ENCODE peak calls at places on chromosomes 12 and 14, in five cellular contexts. Y is RWPE1, X is heart left ventricle, C is NCI-H1092, J is HCEC 1CT. P is an unnamed sample.

GRCh38 chr14:62743569-62743968 is 301.7 kb downstream of the KCNH5 start:
- DNase-seq in Y (no peak), X (no peak), C (no peak), J (no peak), P (no peak)

GRCh38 chr12:38162708-38163441 is 153.7 kb upstream of the ALG10B start:
- DNase-seq in Y (no peak), X (no peak), C (no peak), J (no peak), P (no peak)

GRCh38 chr14:20609215-20610001 is 18.2 kb upstream of the RNASE12 start:
- DNase-seq in Y (peak; percentile 76), X (peak; percentile 54), C (peak; percentile 79), J (peak; percentile 84), P (peak; percentile 80)

GRCh38 chr12:45122776-45123380 is 72.0 kb upstream of the DBX2 start:
- DNase-seq in Y (peak; percentile 12), X (no peak), C (no peak), J (peak; percentile 32), P (no peak)

GRCh38 chr12:3236345-3237153 is 159.4 kb downstream of the TSPAN9 start:
- DNase-seq in Y (peak; percentile 81), X (peak; percentile 84), C (no peak), J (no peak), P (no peak)

GRCh38 chr12:1501001-1501400 is 93.4 kb downstream of the FBXL14 start:
- DNase-seq in Y (no peak), X (no peak), C (no peak), J (no peak), P (no peak)

GRCh38 chr14:22466520-22466919 is 122.5 kb downstream of the DAD1 start:
- DNase-seq in Y (peak; percentile 13), X (no peak), C (no peak), J (peak; percentile 48), P (no peak)

GRCh38 chr14:101409006-101409543 is 152.2 kb upstream of the DIO3 start:
- DNase-seq in Y (no peak), X (no peak), C (no peak), J (no peak), P (no peak)

GRCh38 chr12:84166812-84167211 is 745.8 kb downstream of the SLC6A15 start:
- DNase-seq in Y (no peak), X (no peak), C (no peak), J (no peak), P (no peak)

GRCh38 chr12:586318-587071 is 76.8 kb downstream of the NINJ2 start:
- DNase-seq in Y (no peak), X (peak; percentile 30), C (no peak), J (no peak), P (no peak)

GRCh38 chr14:65151329-65152010 is 49.2 kb upstream of the MAX start:
- DNase-seq in Y (no peak), X (no peak), C (no peak), J (no peak), P (no peak)

GRCh38 chr12:79452906-79453305 is 237.9 kb downstream of the PAWR start:
- DNase-seq in Y (no peak), X (no peak), C (no peak), J (no peak), P (no peak)

GRCh38 chr14:55107766-55108554 is 21.1 kb upstream of the LGALS3 start:
- DNase-seq in Y (peak; percentile 90), X (peak; percentile 93), C (no peak), J (peak; percentile 99), P (peak; percentile 85)

GRCh38 chr12:18998343-18999270 is 130.9 kb upstream of the PLEKHA5 start:
- DNase-seq in Y (peak; percentile 46), X (no peak), C (peak; percentile 12), J (peak; percentile 90), P (no peak)

GRCh38 chr14:68146812-68147211 is 327.2 kb downstream of the RAD51B start:
- DNase-seq in Y (peak; percentile 68), X (no peak), C (no peak), J (peak; percentile 98), P (no peak)

GRCh38 chr12:31019561-31020308 is 53.9 kb upstream of the DDX11 start:
- DNase-seq in Y (no peak), X (no peak), C (no peak), J (no peak), P (peak; percentile 26)

GRCh38 chr12:105384220-105384619 is 53.7 kb downstream of the C12orf75 start:
- DNase-seq in Y (no peak), X (no peak), C (no peak), J (no peak), P (no peak)

GRCh38 chr14:100581228-100582145 is 5.7 kb downstream of the BEGAIN start:
- DNase-seq in Y (no peak), X (peak; percentile 12), C (no peak), J (no peak), P (no peak)

GRCh38 chr12:130141105-130141504 is 21.2 kb upstream of the FZD10 start:
- DNase-seq in Y (no peak), X (no peak), C (no peak), J (no peak), P (no peak)

GRCh38 chr12:1575799-1576401 is 18.5 kb downstream of the FBXL14 start:
- DNase-seq in Y (no peak), X (no peak), C (no peak), J (peak; percentile 54), P (no peak)

GRCh38 chr12:112937741-112938719 is at the start of gene OAS3:
- DNase-seq in Y (peak; percentile 66), X (peak; percentile 92), C (peak; percentile 54), J (peak; percentile 62), P (peak; percentile 86)

GRCh38 chr14:68659021-68659931 is 133.6 kb downstream of the ZFP36L1 start:
- DNase-seq in Y (no peak), X (no peak), C (no peak), J (peak; percentile 55), P (peak; percentile 54)

GRCh38 chr12:114339626-114340025 is 66.3 kb downstream of the TBX5 start:
- DNase-seq in Y (no peak), X (no peak), C (no peak), J (no peak), P (no peak)

GRCh38 chr14:60251877-60252276 is 2.9 kb downstream of the PPM1A start:
- DNase-seq in Y (no peak), X (no peak), C (no peak), J (no peak), P (no peak)

GRCh38 chr12:42255221-42255874 is 17.3 kb upstream of the YAF2 start:
- DNase-seq in Y (no peak), X (no peak), C (no peak), J (no peak), P (no peak)

GRCh38 chr12:128947199-128947598 is 93.9 kb downstream of the GLT1D1 start:
- DNase-seq in Y (no peak), X (no peak), C (no peak), J (no peak), P (no peak)

GRCh38 chr14:59294662-59294992 is 106.2 kb downstream of the DAAM1 start:
- DNase-seq in Y (no peak), X (no peak), C (no peak), J (no peak), P (no peak)

GRCh38 chr12:57740656-57741412 is 2.3 kb upstream of the AGAP2 start:
- DNase-seq in Y (no peak), X (no peak), C (no peak), J (no peak), P (no peak)

GRCh38 chr12:124525455-124525854 is 42.0 kb downstream of the NCOR2 start:
- DNase-seq in Y (no peak), X (peak; percentile 41), C (no peak), J (peak; percentile 18), P (no peak)

GRCh38 chr14:56216631-56217379 is 98.6 kb downstream of the PELI2 start:
- DNase-seq in Y (no peak), X (peak; percentile 68), C (peak; percentile 78), J (no peak), P (no peak)

GRCh38 chr12:92144631-92145480 is 790 bp downstream of the BTG1 start:
- DNase-seq in Y (peak; percentile 51), X (peak; percentile 66), C (peak; percentile 54), J (peak; percentile 66), P (peak; percentile 78)

GRCh38 chr12:47798481-47798948 is 21.2 kb downstream of the HDAC7 start:
- DNase-seq in Y (no peak), X (no peak), C (no peak), J (no peak), P (no peak)

GRCh38 chr14:68418192-68419118 is 374.4 kb downstream of the ZFP36L1 start:
- DNase-seq in Y (no peak), X (no peak), C (no peak), J (no peak), P (no peak)

GRCh38 chr12:11901687-11902524 is 168.8 kb upstream of the BCL2L14 start:
- DNase-seq in Y (no peak), X (no peak), C (no peak), J (no peak), P (no peak)

GRCh38 chr14:90361865-90362557 is 30.3 kb upstream of the NRDE2 start:
- DNase-seq in Y (no peak), X (no peak), C (no peak), J (no peak), P (no peak)

GRCh38 chr12:8680533-8680932 is 17.3 kb upstream of the RIMKLB start:
- DNase-seq in Y (no peak), X (no peak), C (no peak), J (no peak), P (no peak)